ENCODE peak calls at places on chromosomes 16 and 17, in ten cellular contexts. M is cardiac fibroblast; E is Caco-2; Y is C1 segment of cervical spinal cord; L is fibroblast of mammary gland; Q is activated naive CD8-positive, alpha-beta T cell treated with anti-CD3 and anti-CD28 coated beads for 36 hours; O is activated CD4-positive, alpha-beta T cell treated with anti-CD3 and anti-CD28 coated beads, Interleukin-2, amount 10 ng/mL, durations not matched to agents 7 days and 5 days; I is stimulated activated naive CD4-positive, alpha-beta T cell; P is GM04504; T is islet precursor cell. K is an unnamed sample.
A peak's percentile ranks its signal among the peaks of the same experiment; 100 is the strongest.

GRCh38 chr17:67105213-67105612 is 60.9 kb downstream of the CACNG1 start:
- DNase-seq in M (peak; percentile 86), E (no peak), Y (no peak), L (peak; percentile 81), Q (no peak), O (no peak), I (no peak), P (peak; percentile 35), T (no peak), K (peak; percentile 43)

GRCh38 chr16:85422124-85422373 is 191.1 kb upstream of the GSE1 start:
- DNase-seq in M (no peak), E (no peak), Y (no peak), L (no peak), Q (no peak), O (no peak), I (no peak), P (no peak), T (no peak), K (no peak)

GRCh38 chr17:64326420-64327054 is 63.5 kb upstream of the TEX2 start:
- DNase-seq in M (peak; percentile 94), E (no peak), Y (peak; percentile 28), L (peak; percentile 47), Q (no peak), O (no peak), I (no peak), P (no peak), T (no peak), K (peak; percentile 100)

GRCh38 chr16:69796285-69797118 is 34.4 kb downstream of the WWP2 start:
- DNase-seq in M (peak; percentile 85), E (peak; percentile 63), Y (peak; percentile 44), L (peak; percentile 82), Q (no peak), O (peak; percentile 37), I (peak; percentile 40), P (peak; percentile 41), T (no peak), K (peak; percentile 75)

GRCh38 chr17:306536-307294 is 45.9 kb downstream of the RPH3AL start:
- DNase-seq in M (no peak), E (no peak), Y (no peak), L (no peak), Q (no peak), O (no peak), I (no peak), P (no peak), T (no peak), K (no peak)

GRCh38 chr16:68319185-68319908 is 8.5 kb downstream of the PRMT7 start:
- DNase-seq in M (no peak), E (no peak), Y (no peak), L (no peak), Q (peak; percentile 66), O (no peak), I (no peak), P (no peak), T (no peak), K (no peak)

GRCh38 chr17:14268264-14268663 is 31.6 kb upstream of the CDRT15 start:
- DNase-seq in M (no peak), E (no peak), Y (no peak), L (peak; percentile 6), Q (no peak), O (no peak), I (no peak), P (no peak), T (no peak), K (peak; percentile 4)

GRCh38 chr16:70694517-70695218 is 8.8 kb upstream of the MTSS2 start:
- DNase-seq in M (no peak), E (no peak), Y (no peak), L (no peak), Q (no peak), O (no peak), I (no peak), P (no peak), T (no peak), K (no peak)

GRCh38 chr16:1158456-1159324 is 5.8 kb downstream of the CACNA1H start:
- DNase-seq in M (peak; percentile 55), E (no peak), Y (no peak), L (peak; percentile 8), Q (no peak), O (no peak), I (no peak), P (no peak), T (no peak), K (no peak)

GRCh38 chr17:64160378-64160777 is 30.4 kb upstream of the ERN1 start:
- DNase-seq in M (no peak), E (no peak), Y (no peak), L (peak; percentile 88), Q (no peak), O (no peak), I (no peak), P (peak; percentile 74), T (no peak), K (no peak)

GRCh38 chr17:38637951-38638350 is 32.2 kb upstream of the SRCIN1 start:
- DNase-seq in M (no peak), E (no peak), Y (no peak), L (no peak), Q (no peak), O (no peak), I (no peak), P (no peak), T (no peak), K (no peak)

GRCh38 chr17:2780256-2780655 is 16.0 kb upstream of the RAP1GAP2 start:
- DNase-seq in M (no peak), E (no peak), Y (no peak), L (no peak), Q (no peak), O (no peak), I (no peak), P (no peak), T (no peak), K (no peak)

GRCh38 chr17:15029469-15029868 is 235.7 kb downstream of the PMP22 start:
- DNase-seq in M (no peak), E (no peak), Y (no peak), L (no peak), Q (no peak), O (no peak), I (no peak), P (no peak), T (no peak), K (no peak)

GRCh38 chr17:44363613-44364159 is at the start of gene FAM171A2:
- DNase-seq in M (peak; percentile 35), E (peak; percentile 83), Y (peak; percentile 47), L (peak; percentile 35), Q (peak; percentile 83), O (peak; percentile 62), I (peak; percentile 70), P (peak; percentile 22), T (peak; percentile 81), K (peak; percentile 39)

GRCh38 chr17:62782730-62783260 is 25.3 kb downstream of the MARCHF10 start:
- DNase-seq in M (no peak), E (no peak), Y (no peak), L (no peak), Q (no peak), O (no peak), I (no peak), P (no peak), T (peak; percentile 16), K (no peak)

GRCh38 chr17:1511756-1512321 is 4.6 kb downstream of the INPP5K start:
- DNase-seq in M (no peak), E (no peak), Y (peak; percentile 7), L (peak; percentile 37), Q (no peak), O (no peak), I (no peak), P (no peak), T (no peak), K (peak; percentile 82)

GRCh38 chr17:78016852-78017251 is 58.3 kb downstream of the TNRC6C start:
- DNase-seq in M (no peak), E (no peak), Y (no peak), L (no peak), Q (no peak), O (no peak), I (no peak), P (no peak), T (no peak), K (no peak)

GRCh38 chr16:26240807-26241206 is 549.0 kb downstream of the HS3ST4 start:
- DNase-seq in M (no peak), E (no peak), Y (no peak), L (no peak), Q (no peak), O (no peak), I (no peak), P (no peak), T (no peak), K (no peak)

GRCh38 chr17:1783834-1784611 is 22.2 kb downstream of the SERPINF1 start:
- DNase-seq in M (peak; percentile 97), E (peak; percentile 62), Y (peak; percentile 16), L (peak; percentile 99), Q (no peak), O (peak; percentile 20), I (peak; percentile 21), P (peak; percentile 88), T (peak; percentile 77), K (peak; percentile 62)

GRCh38 chr17:43952351-43952723 is 1.4 kb downstream of the PYY start:
- DNase-seq in M (no peak), E (no peak), Y (no peak), L (no peak), Q (no peak), O (no peak), I (no peak), P (no peak), T (peak; percentile 84), K (no peak)

GRCh38 chr17:71495420-71495819 is 625.4 kb upstream of the SOX9 start:
- DNase-seq in M (no peak), E (no peak), Y (no peak), L (no peak), Q (no peak), O (no peak), I (no peak), P (no peak), T (no peak), K (no peak)

GRCh38 chr17:67198131-67198530 is 46.9 kb downstream of the HELZ start:
- DNase-seq in M (no peak), E (no peak), Y (no peak), L (no peak), Q (no peak), O (no peak), I (no peak), P (no peak), T (no peak), K (no peak)

GRCh38 chr17:19590912-19591551 is 57.4 kb downstream of the SLC47A1 start:
- DNase-seq in M (no peak), E (peak; percentile 18), Y (no peak), L (no peak), Q (no peak), O (no peak), I (no peak), P (no peak), T (peak; percentile 56), K (no peak)

GRCh38 chr17:80565347-80566053 is 20.9 kb downstream of the RPTOR start:
- DNase-seq in M (no peak), E (no peak), Y (no peak), L (no peak), Q (no peak), O (no peak), I (no peak), P (no peak), T (no peak), K (no peak)

GRCh38 chr17:70290770-70291169 is 121.4 kb downstream of the KCNJ2 start:
- DNase-seq in M (no peak), E (no peak), Y (no peak), L (peak; percentile 2), Q (no peak), O (no peak), I (no peak), P (no peak), T (no peak), K (no peak)

GRCh38 chr16:57723170-57723569 is 12.4 kb upstream of the KATNB1 start:
- DNase-seq in M (peak; percentile 49), E (no peak), Y (no peak), L (peak; percentile 12), Q (no peak), O (no peak), I (no peak), P (no peak), T (peak; percentile 57), K (peak; percentile 13)

GRCh38 chr16:70573451-70574121 is 50.0 kb downstream of the SF3B3 start:
- DNase-seq in M (peak; percentile 98), E (no peak), Y (no peak), L (peak; percentile 93), Q (no peak), O (no peak), I (no peak), P (peak; percentile 45), T (no peak), K (peak; percentile 59)

GRCh38 chr17:73658821-73659220 is 14.6 kb upstream of the SDK2 start:
- DNase-seq in M (no peak), E (no peak), Y (no peak), L (no peak), Q (no peak), O (no peak), I (no peak), P (no peak), T (peak; percentile 7), K (no peak)